ENCODE peak calls at places on chromosomes 3 and 15, in eight cellular contexts. B is naive thymus-derived CD8-positive, alpha-beta T cell; K is stimulated activated effector memory CD8-positive, alpha-beta T cell treated with anti-CD3 and anti-CD28 coated beads, Interleukin-12 subunit alpha, Interleukin-12 subunit beta, amount 100 ng/mL, for 72 hours; N is H4; F is GM04503; O is fibroblast of lung; E is left ventricle myocardium inferior; Z is aorta. Y is an unnamed sample.

GRCh38 chr3:31977736-31978135 is 3.3 kb downstream of the OSBPL10 start:
- DNase-seq in F (no peak), E (no peak), Z (no peak), N (no peak), K (no peak), B (no peak), O (no peak), Y (no peak)

GRCh38 chr3:150038830-150039229 is 68.1 kb upstream of the PFN2 start:
- DNase-seq in K (no peak), B (no peak), N (peak; percentile 77), E (no peak), Z (no peak), O (no peak), F (no peak), Y (no peak)

GRCh38 chr3:186883686-186884058 is 41.2 kb downstream of the ADIPOQ start:
- DNase-seq in Z (no peak), O (no peak), K (no peak), E (no peak), F (no peak), N (no peak), B (no peak), Y (no peak)

GRCh38 chr15:43441316-43441715 is 51.6 kb downstream of the TP53BP1 start:
- DNase-seq in E (no peak), K (no peak), B (no peak), Z (no peak), F (peak; percentile 11), O (peak; percentile 42), N (peak; percentile 44), Y (no peak)

GRCh38 chr3:139101396-139101795 is 56.7 kb upstream of the PRR23C start:
- DNase-seq in B (no peak), K (peak; percentile 30), Z (no peak), O (no peak), F (no peak), E (no peak), N (no peak), Y (no peak)

GRCh38 chr3:196165850-196166249 is 45.4 kb downstream of the ZDHHC19 start:
- DNase-seq in B (no peak), F (no peak), E (no peak), K (no peak), N (no peak), Z (no peak), O (no peak), Y (no peak)

GRCh38 chr3:43995929-43996378 is 245.7 kb upstream of the TOPAZ1 start:
- DNase-seq in E (no peak), Z (peak; percentile 70), O (no peak), F (no peak), N (no peak), K (peak; percentile 51), B (no peak), Y (no peak)

GRCh38 chr3:157436583-157437300 is at the start of gene PTX3:
- DNase-seq in Z (no peak), B (no peak), F (peak; percentile 69), K (no peak), E (peak; percentile 21), O (peak; percentile 92), N (peak; percentile 75), Y (peak; percentile 75)

GRCh38 chr3:54433846-54434245 is 311.5 kb downstream of the CACNA2D3 start:
- DNase-seq in N (peak; percentile 67), E (no peak), K (no peak), F (no peak), B (no peak), O (no peak), Z (no peak), Y (no peak)

GRCh38 chr3:24135280-24135679 is 190.2 kb downstream of the NR1D2 start:
- DNase-seq in F (peak; percentile 55), N (no peak), O (no peak), Z (no peak), E (no peak), B (no peak), K (no peak), Y (peak; percentile 62)

GRCh38 chr15:55649058-55649423 is 60.9 kb upstream of the PYGO1 start:
- DNase-seq in Z (no peak), F (peak; percentile 56), K (no peak), O (peak; percentile 89), E (no peak), B (no peak), N (no peak), Y (no peak)

GRCh38 chr3:24226402-24226801 is 268.2 kb downstream of the THRB start:
- DNase-seq in K (no peak), B (no peak), Z (no peak), F (no peak), O (no peak), N (no peak), E (no peak), Y (no peak)

GRCh38 chr3:58725326-58725853 is 58.8 kb upstream of the FAM3D start:
- DNase-seq in Z (no peak), N (no peak), B (no peak), K (no peak), F (no peak), E (no peak), O (no peak), Y (no peak)

GRCh38 chr15:64774556-64775523 is 549 bp downstream of the RBPMS2 start:
- DNase-seq in K (no peak), N (no peak), F (no peak), E (peak; percentile 28), B (no peak), O (peak; percentile 14), Z (peak; percentile 80), Y (no peak)

GRCh38 chr3:70824785-70825184 is 512.3 kb upstream of the MDFIC2 start:
- DNase-seq in K (no peak), O (peak; percentile 97), F (no peak), Z (no peak), N (peak; percentile 21), B (no peak), E (no peak), Y (no peak)

GRCh38 chr15:67685008-67685599 is 140.2 kb upstream of the SKOR1 start:
- DNase-seq in F (no peak), N (peak; percentile 42), O (peak; percentile 50), E (no peak), Z (no peak), K (no peak), B (no peak), Y (no peak)

GRCh38 chr3:14837864-14838263 is 19.1 kb downstream of the FGD5 start:
- DNase-seq in F (no peak), Z (no peak), E (no peak), K (no peak), B (no peak), N (no peak), O (no peak), Y (no peak)

GRCh38 chr15:40743921-40744809 is 10.9 kb downstream of the RMDN3 start:
- DNase-seq in E (no peak), N (no peak), O (peak; percentile 67), B (no peak), K (peak; percentile 85), Z (no peak), F (peak; percentile 72), Y (no peak)

GRCh38 chr3:99633887-99634558 is 4.4 kb upstream of the COL8A1 start:
- DNase-seq in E (no peak), K (no peak), O (peak; percentile 75), B (no peak), F (no peak), N (no peak), Z (no peak), Y (no peak)